ENCODE peak calls at places on chromosomes 6 and 20, in nine cellular contexts. Y is neuronal stem cell; V is HAP-1; W is GM06990; A is kidney epithelial cell; D is adipocyte; X is naive thymus-derived CD4-positive, alpha-beta T cell; F is colonic mucosa; I is BJ. B is an unnamed sample. For H3K36me3, the result is how much of the 10 kb centered on the place peaks cover.

GRCh38 chr6:116562614-116563013 is 8.7 kb upstream of the RWDD1 start:
- DNase-seq in Y (no peak), V (no peak), W (no peak), A (no peak), D (no peak), X (no peak), F (no peak), I (no peak), B (no peak)

GRCh38 chr6:151058021-151058733 is 181.6 kb upstream of the AKAP12 start:
- DNase-seq in Y (no peak), V (peak), W (no peak), A (no peak), D (no peak), X (no peak), F (peak), I (no peak), B (no peak)

GRCh38 chr6:123810214-123810613 is 6.5 kb downstream of the NKAIN2 start:
- DNase-seq in Y (no peak), V (no peak), W (no peak), A (no peak), D (no peak), X (no peak), F (no peak), I (no peak), B (no peak)

GRCh38 chr6:41799517-41799916 is 12.0 kb downstream of the TOMM6 start:
- DNase-seq in Y (no peak), V (no peak), W (no peak), A (no peak), D (no peak), X (no peak), F (no peak), I (no peak), B (no peak)

GRCh38 chr6:118719351-118720124 is 68.1 kb upstream of the CEP85L start:
- DNase-seq in Y (no peak), V (no peak), W (peak), A (no peak), D (no peak), X (peak), F (no peak), I (no peak), B (no peak)

GRCh38 chr6:154112181-154112809 is 73.3 kb downstream of the OPRM1 start:
- DNase-seq in Y (no peak), V (no peak), W (no peak), A (peak), D (no peak), X (no peak), F (no peak), I (no peak), B (no peak)

GRCh38 chr6:72350256-72350875 is 271.5 kb upstream of the KCNQ5 start:
- DNase-seq in Y (no peak), V (peak), W (no peak), A (no peak), D (peak), X (no peak), F (no peak), I (no peak), B (no peak)

GRCh38 chr6:63347599-63347998 is 27.8 kb upstream of the LGSN start:
- DNase-seq in Y (no peak), V (no peak), W (no peak), A (peak), D (peak), X (no peak), F (no peak), I (peak), B (no peak)

GRCh38 chr6:135503703-135504475 is 6.3 kb upstream of the AHI1 start:
- DNase-seq in Y (no peak), V (no peak), W (no peak), A (no peak), D (no peak), X (no peak), F (no peak), I (no peak), B (no peak)

GRCh38 chr6:87698618-87699017 is 3.4 kb downstream of the AKIRIN2 start:
- DNase-seq in Y (no peak), V (peak), W (peak), A (no peak), D (peak), X (no peak), F (no peak), I (no peak), B (no peak)

GRCh38 chr6:151181701-151182367 is 57.9 kb upstream of the AKAP12 start:
- DNase-seq in Y (no peak), V (no peak), W (no peak), A (no peak), D (no peak), X (no peak), F (no peak), I (no peak), B (no peak)

GRCh38 chr6:24009319-24009718 is 116.7 kb upstream of the NRSN1 start:
- DNase-seq in Y (peak), V (no peak), W (no peak), A (no peak), D (no peak), X (no peak), F (no peak), I (no peak), B (no peak)

GRCh38 chr20:18263723-18264122 is 24.6 kb upstream of the ZNF133 start:
- DNase-seq in Y (no peak), V (no peak), W (no peak), A (peak), D (no peak), X (no peak), F (peak), I (no peak), B (no peak)

GRCh38 chr6:50849781-50850180 is 31.1 kb downstream of the TFAP2B start:
- DNase-seq in Y (no peak), V (no peak), W (no peak), A (no peak), D (no peak), X (no peak), F (no peak), I (no peak), B (no peak)

GRCh38 chr6:109824105-109824504 is 133.0 kb downstream of the FIG4 start:
- DNase-seq in Y (no peak), V (no peak), W (no peak), A (no peak), D (no peak), X (no peak), F (no peak), I (no peak), B (no peak)

GRCh38 chr6:4017847-4018193 is 61.1 kb downstream of the FAM217A start:
- DNase-seq in Y (no peak), V (peak), W (no peak), A (no peak), D (peak), X (no peak), F (no peak), I (no peak), B (no peak)

GRCh38 chr6:154835307-154835706 is 102.1 kb downstream of the SCAF8 start:
- DNase-seq in Y (no peak), V (no peak), W (no peak), A (no peak), D (no peak), X (no peak), F (no peak), I (no peak), B (no peak)

GRCh38 chr20:49381558-49382493 is 100.6 kb downstream of the KCNB1 start:
- DNase-seq in Y (no peak), V (no peak), W (no peak), A (no peak), D (peak), X (no peak), F (peak), I (no peak), B (no peak)

GRCh38 chr20:1440024-1440423 is 26.6 kb downstream of the NSFL1C start:
- DNase-seq in Y (no peak), V (no peak), W (no peak), A (no peak), D (no peak), X (no peak), F (no peak), I (no peak), B (no peak)

GRCh38 chr20:25248501-25249172 is 752 bp downstream of the PYGB start:
- DNase-seq in Y (peak), V (peak), W (no peak), A (no peak), D (peak), X (no peak), F (peak), I (no peak), B (no peak)

GRCh38 chr6:12150812-12151432 is 138.8 kb downstream of the HIVEP1 start:
- DNase-seq in Y (no peak), V (no peak), W (no peak), A (no peak), D (no peak), X (peak), F (peak), I (no peak), B (peak)

GRCh38 chr6:98532004-98532403 is 302.4 kb upstream of the POU3F2 start:
- DNase-seq in Y (no peak), V (no peak), W (no peak), A (no peak), D (no peak), X (no peak), F (no peak), I (no peak), B (no peak)

GRCh38 chr20:16469395-16469905 is 103.8 kb downstream of the KIF16B start:
- DNase-seq in Y (no peak), V (no peak), W (no peak), A (no peak), D (no peak), X (no peak), F (no peak), I (no peak), B (no peak)

GRCh38 chr6:113178349-113178748 is 678.8 kb upstream of the MARCKS start:
- DNase-seq in Y (no peak), V (no peak), W (no peak), A (no peak), D (no peak), X (no peak), F (no peak), I (no peak), B (no peak)

GRCh38 chr6:20447581-20448132 is 46.0 kb downstream of the E2F3 start:
- DNase-seq in Y (no peak), V (no peak), W (no peak), A (no peak), D (no peak), X (no peak), F (no peak), I (no peak), B (no peak)

GRCh38 chr20:46350201-46350985 is 42.1 kb upstream of the CDH22 start:
- DNase-seq in Y (peak), V (no peak), W (peak), A (peak), D (peak), X (no peak), F (no peak), I (peak), B (no peak)

GRCh38 chr20:2293971-2294370 is 1.8 kb upstream of the TGM3 start:
- DNase-seq in Y (no peak), V (no peak), W (no peak), A (no peak), D (no peak), X (no peak), F (no peak), I (no peak), B (no peak)

GRCh38 chr6:167583412-167583811 is 243.3 kb upstream of the AFDN start:
- DNase-seq in Y (no peak), V (no peak), W (no peak), A (no peak), D (no peak), X (no peak), F (no peak), I (no peak), B (no peak)

GRCh38 chr6:111482959-111483735 is at the start of gene REV3L:
- DNase-seq in Y (peak), V (peak), W (peak), A (peak), D (peak), X (peak), F (peak), I (no peak), B (peak)

GRCh38 chr6:77678048-77678447 is 25.2 kb downstream of the MEI4 start:
- DNase-seq in Y (no peak), V (no peak), W (no peak), A (no peak), D (peak), X (no peak), F (no peak), I (no peak), B (no peak)

GRCh38 chr6:30684386-30685156 is 1.9 kb downstream of the PPP1R18 start:
- DNase-seq in Y (no peak), V (no peak), W (peak), A (no peak), D (peak), X (no peak), F (peak), I (no peak), B (no peak)

GRCh38 chr20:31577194-31577593 is 27.9 kb upstream of the ID1 start:
- DNase-seq in Y (no peak), V (no peak), W (no peak), A (no peak), D (no peak), X (no peak), F (no peak), I (no peak), B (no peak)

GRCh38 chr20:48526936-48527335 is 300.9 kb downstream of the PREX1 start:
- DNase-seq in Y (no peak), V (no peak), W (no peak), A (no peak), D (no peak), X (no peak), F (peak), I (no peak), B (no peak)

GRCh38 chr6:127690092-127690491 is 113.1 kb downstream of the C6orf58 start:
- DNase-seq in Y (peak), V (peak), W (no peak), A (no peak), D (peak), X (no peak), F (no peak), I (no peak), B (no peak)

GRCh38 chr6:41289815-41290214 is 3.3 kb upstream of the TREM1 start:
- DNase-seq in Y (no peak), V (no peak), W (no peak), A (no peak), D (no peak), X (no peak), F (no peak), I (no peak), B (no peak)

GRCh38 chr20:10625641-10626040 is 48.2 kb downstream of the JAG1 start:
- DNase-seq in Y (no peak), V (no peak), W (no peak), A (no peak), D (peak), X (no peak), F (no peak), I (peak), B (no peak)

GRCh38 chr6:138695193-138695592 is 78.4 kb upstream of the CCDC28A start:
- DNase-seq in Y (no peak), V (no peak), W (no peak), A (no peak), D (no peak), X (no peak), F (no peak), I (no peak), B (no peak)

GRCh38 chr20:4090756-4091331 is 75.5 kb upstream of the RNF24 start:
- DNase-seq in Y (no peak), V (no peak), W (no peak), A (no peak), D (peak), X (no peak), F (no peak), I (no peak), B (no peak)

GRCh38 chr6:132382630-132383175 is 18.6 kb downstream of the MOXD1 start:
- DNase-seq in Y (no peak), V (no peak), W (no peak), A (no peak), D (no peak), X (no peak), F (no peak), I (no peak), B (no peak)

GRCh38 chr6:36980876-36981619 is 4.9 kb downstream of the MTCH1 start:
- DNase-seq in Y (no peak), V (no peak), W (no peak), A (no peak), D (no peak), X (no peak), F (no peak), I (no peak), B (no peak)

GRCh38 chr6:36977470-36977941 is 8.5 kb downstream of the MTCH1 start:
- DNase-seq in Y (no peak), V (no peak), W (peak), A (no peak), D (no peak), X (no peak), F (no peak), I (no peak), B (no peak)

GRCh38 chr6:36979343-36979742 is 6.7 kb downstream of the MTCH1 start:
- DNase-seq in Y (no peak), V (no peak), W (no peak), A (no peak), D (peak), X (peak), F (peak), I (no peak), B (peak)

GRCh38 chr6:36978687-36979086 is 7.3 kb downstream of the MTCH1 start:
- DNase-seq in Y (no peak), V (no peak), W (no peak), A (no peak), D (peak), X (no peak), F (no peak), I (no peak), B (no peak)

GRCh38 chr6:36980129-36980528 is 5.9 kb downstream of the MTCH1 start:
- DNase-seq in Y (no peak), V (no peak), W (no peak), A (no peak), D (no peak), X (no peak), F (no peak), I (no peak), B (no peak)
- H3K36me3 ChIP-seq in Y (under half), V (half or more), W (under half), A (under half), D (under half), X (under half), F (under half), I (under half), B (under half)

GRCh38 chr20:63718996-63719395 is 11.2 kb downstream of the ZGPAT start:
- DNase-seq in Y (no peak), V (no peak), W (no peak), A (no peak), D (no peak), X (no peak), F (no peak), I (no peak), B (no peak)
- H3K36me3 ChIP-seq in Y (under half), V (under half), W (under half), A (under half), D (under half), X (under half), F (under half), I (under half), B (under half)

DNA sequence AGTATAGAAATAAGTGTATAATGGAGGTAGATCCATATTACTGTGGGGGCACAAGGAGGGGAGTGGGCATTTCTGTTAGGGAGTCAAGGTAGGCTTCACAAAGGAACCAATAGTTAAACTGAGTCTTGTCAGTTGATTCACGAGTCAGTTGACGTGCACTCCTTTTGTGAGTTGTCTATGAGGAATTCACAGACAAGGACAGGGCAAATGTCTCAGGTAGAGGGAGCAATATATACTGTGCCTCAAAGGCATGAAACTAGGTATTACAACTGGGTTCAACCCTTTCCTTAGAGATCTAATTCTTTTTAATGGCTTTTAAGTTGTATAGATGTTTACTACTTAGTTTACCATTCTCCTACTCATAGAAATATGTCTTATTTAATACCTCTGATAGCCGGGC is 11.0 kb downstream of the TMEM14C start:
- DNase-seq in Y (no peak), V (no peak), W (no peak), A (no peak), D (no peak), X (no peak), F (no peak), I (no peak), B (no peak)
- H3K36me3 ChIP-seq in Y (under half), V (under half), W (under half), A (under half), D (under half), X (under half), F (under half), I (under half), B (under half)

GRCh38 chr20:35021831-35022230 is 66.2 kb downstream of the MYH7B start:
- DNase-seq in Y (no peak), V (no peak), W (no peak), A (no peak), D (no peak), X (no peak), F (no peak), I (no peak), B (no peak)

GRCh38 chr20:35025116-35025515 is 67.5 kb downstream of the TRPC4AP start:
- DNase-seq in Y (no peak), V (no peak), W (no peak), A (no peak), D (no peak), X (no peak), F (no peak), I (no peak), B (no peak)

GRCh38 chr20:35021063-35021462 is 65.4 kb downstream of the MYH7B start:
- DNase-seq in Y (no peak), V (no peak), W (no peak), A (no peak), D (no peak), X (no peak), F (no peak), I (no peak), B (no peak)

GRCh38 chr20:35020108-35021031 is 64.7 kb downstream of the MYH7B start:
- DNase-seq in Y (no peak), V (no peak), W (no peak), A (no peak), D (no peak), X (no peak), F (no peak), I (no peak), B (no peak)

DNA sequence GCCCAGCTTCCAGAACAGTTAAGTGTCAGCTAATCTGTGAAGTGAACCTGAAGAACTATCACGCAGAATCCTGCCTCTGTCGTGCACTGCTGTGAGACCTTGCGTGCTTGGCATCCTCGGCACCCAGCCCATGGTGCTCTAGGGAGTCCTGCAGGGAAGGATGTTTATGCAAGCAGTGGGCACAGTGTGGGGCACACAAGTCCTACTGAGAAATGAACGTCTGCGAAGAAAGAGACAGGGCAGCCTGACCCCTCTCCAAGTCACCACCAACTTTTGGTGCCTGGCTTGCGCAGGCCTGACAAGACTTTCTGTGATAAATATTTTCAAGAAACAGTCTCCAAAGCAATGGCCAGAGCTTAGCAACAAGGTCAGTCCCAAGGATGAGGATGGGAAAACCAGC is 68.0 kb downstream of the MYH7B start:
- DNase-seq in Y (no peak), V (no peak), W (no peak), A (no peak), D (no peak), X (no peak), F (no peak), I (no peak), B (no peak)
- H3K36me3 ChIP-seq in Y (under half), V (under half), W (under half), A (under half), D (half or more), X (under half), F (under half), I (under half), B (under half)

GRCh38 chr6:89649682-89650081 is 11.1 kb upstream of the LYRM2 start:
- DNase-seq in Y (no peak), V (no peak), W (no peak), A (no peak), D (no peak), X (no peak), F (no peak), I (no peak), B (no peak)

GRCh38 chr6:89643411-89643810 is 4.9 kb upstream of the LYRM2 start:
- DNase-seq in Y (peak), V (no peak), W (no peak), A (no peak), D (no peak), X (no peak), F (no peak), I (no peak), B (no peak)

GRCh38 chr6:89640804-89641203 is 2.3 kb upstream of the LYRM2 start:
- DNase-seq in Y (no peak), V (no peak), W (no peak), A (peak), D (peak), X (no peak), F (no peak), I (no peak), B (no peak)

GRCh38 chr6:89650579-89650978 is 12.0 kb upstream of the LYRM2 start:
- DNase-seq in Y (no peak), V (no peak), W (no peak), A (no peak), D (no peak), X (no peak), F (no peak), I (no peak), B (no peak)

GRCh38 chr6:89644864-89645263 is 6.3 kb upstream of the LYRM2 start:
- DNase-seq in Y (no peak), V (peak), W (no peak), A (no peak), D (no peak), X (no peak), F (no peak), I (no peak), B (no peak)
- H3K36me3 ChIP-seq in Y (under half), V (half or more), W (under half), A (under half), D (half or more), X (under half), F (under half), I (under half), B (half or more)

B was measured in CD4-positive, alpha-beta memory T cell.